ENCODE peak calls at places on chromosomes 7 and 10, in four cellular contexts. L, X, T and Z are unnamed samples.

GRCh38 chr7:36287371-36288241 is 102.1 kb upstream of the ANLN start:
- DNase-seq in L (no peak), X (no peak), T (no peak), Z (peak; percentile 42)

GRCh38 chr7:38580485-38580884 is 50.7 kb downstream of the AMPH start:
- DNase-seq in L (no peak), X (no peak), T (no peak), Z (no peak)

GRCh38 chr7:67608806-67609205 is 612.2 kb downstream of the TYW1 start:
- DNase-seq in L (no peak), X (no peak), T (no peak), Z (no peak)

GRCh38 chr10:113019692-113020424 is 69.8 kb downstream of the TCF7L2 start:
- DNase-seq in L (no peak), X (no peak), T (peak; percentile 60), Z (peak; percentile 75)

GRCh38 chr7:153682628-153683027 is 369.6 kb upstream of the DPP6 start:
- DNase-seq in L (no peak), X (no peak), T (no peak), Z (no peak)

GRCh38 chr7:140334341-140335057 is 63.8 kb downstream of the SLC37A3 start:
- DNase-seq in L (no peak), X (no peak), T (no peak), Z (no peak)

GRCh38 chr10:21401196-21401595 is 124.3 kb downstream of the SKIDA1 start:
- DNase-seq in L (no peak), X (no peak), T (no peak), Z (no peak)

GRCh38 chr10:116207180-116207579 is 65.8 kb downstream of the GFRA1 start:
- DNase-seq in L (no peak), X (no peak), T (no peak), Z (no peak)

GRCh38 chr10:97640868-97641811 is 669 bp downstream of the PI4K2A start:
- DNase-seq in L (peak; percentile 20), X (peak; percentile 51), T (peak; percentile 44), Z (peak; percentile 27)

GRCh38 chr7:1925349-1925748 is 255.3 kb downstream of the ELFN1 start:
- DNase-seq in L (no peak), X (no peak), T (no peak), Z (no peak)

GRCh38 chr10:51006686-51007085 is 67.6 kb upstream of the PRKG1 start:
- DNase-seq in L (no peak), X (no peak), T (no peak), Z (no peak)

GRCh38 chr10:44974082-44974627 is 4.5 kb downstream of the DEPP1 start:
- DNase-seq in L (no peak), X (no peak), T (no peak), Z (peak; percentile 42)
- H3K4me1 ChIP-seq in L (peaks cover 19% of the 10 kb centered on the region), X (peaks cover 49% of the 10 kb centered on the region), T (peaks cover 46% of the 10 kb centered on the region), Z (no peaks in the 10 kb centered on the region)

DNA sequence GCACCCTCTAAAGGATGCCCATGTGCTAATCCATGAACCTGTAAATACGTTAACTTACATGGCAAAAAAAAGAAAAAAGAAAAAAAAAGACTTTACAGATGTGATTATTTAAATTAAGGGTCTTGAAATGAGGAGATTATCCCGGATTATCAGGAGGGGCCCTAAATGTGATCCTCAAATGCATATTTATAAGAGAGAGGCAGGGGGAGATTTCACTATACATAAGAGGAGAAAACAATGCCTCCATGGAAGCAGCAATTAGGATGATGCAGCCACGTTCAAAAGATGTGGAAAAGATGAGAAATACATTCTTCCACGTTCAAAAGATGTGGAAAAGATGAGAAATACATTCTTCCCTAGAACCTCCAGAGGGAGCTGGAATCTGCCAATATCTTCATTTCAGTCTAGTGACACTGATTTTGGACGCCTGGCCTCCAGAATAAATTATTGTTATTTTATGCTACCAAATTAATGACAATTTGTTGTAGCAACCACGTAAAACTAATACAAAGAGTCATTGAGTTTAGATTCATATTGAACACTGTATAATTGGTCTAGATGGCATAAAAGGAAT is 328.4 kb upstream of the GNAI1 start:
- DNase-seq in L (no peak), X (peak; percentile 57), T (peak; percentile 6), Z (no peak)
- H3K27ac ChIP-seq in L (no peak overlapping the region), X (no peak overlapping the region), T (no peak overlapping the region), Z (no peak overlapping the region)

GRCh38 chr7:130954918-130955559 is 221.0 kb upstream of the KLF14 start:
- DNase-seq in L (no peak), X (no peak), T (no peak), Z (no peak)

GRCh38 chr7:130951976-130952313 is 217.9 kb upstream of the KLF14 start:
- DNase-seq in L (no peak), X (no peak), T (no peak), Z (no peak)

GRCh38 chr7:130952477-130952876 is 218.5 kb upstream of the KLF14 start:
- DNase-seq in L (no peak), X (no peak), T (no peak), Z (no peak)

GRCh38 chr7:130951303-130951975 is 217.4 kb upstream of the KLF14 start:
- DNase-seq in L (no peak), X (no peak), T (no peak), Z (no peak)

GRCh38 chr7:130953193-130953592 is 219.2 kb upstream of the KLF14 start:
- DNase-seq in L (no peak), X (no peak), T (no peak), Z (no peak)
- H3K36me3 ChIP-seq in L (no peaks in the 10 kb centered on the region), X (no peaks in the 10 kb centered on the region), T (no peaks in the 10 kb centered on the region), Z (no peaks in the 10 kb centered on the region)

GRCh38 chr10:121579656-121580055 is 18.6 kb downstream of the FGFR2 start:
- DNase-seq in L (peak; percentile 61), X (no peak), T (peak; percentile 60), Z (no peak)
- H3K4me1 ChIP-seq in L (no peaks in the 10 kb centered on the region), X (peaks cover 55% of the 10 kb centered on the region), T (peaks cover 47% of the 10 kb centered on the region), Z (no peaks in the 10 kb centered on the region)

GRCh38 chr10:102633848-102634247 is 10.4 kb upstream of the TRIM8 start:
- DNase-seq in L (no peak), X (no peak), T (no peak), Z (no peak)
- H3K27ac ChIP-seq in L (peak overlapping the region; percentile 43), X (peak overlapping the region; percentile 94), T (peak overlapping the region; percentile 74), Z (no peak overlapping the region)